ENCODE peak calls at places on chromosomes 1 and 21, in seven cellular contexts. N, Z, W, I, M, P and D are unnamed samples.

GRCh38 chr1:42052300-42052699 is 100.9 kb upstream of the GUCA2B start:
- DNase-seq in N (no peak), Z (no peak), W (no peak), I (no peak), M (peak; percentile 6), P (no peak), D (no peak)

GRCh38 chr1:228459091-228459993 is 27.8 kb upstream of the RNF187 start:
- DNase-seq in N (no peak), Z (peak; percentile 91), W (peak; percentile 55), I (no peak), M (peak; percentile 83), P (no peak), D (peak; percentile 63)

GRCh38 chr1:11790880-11791715 is 14.7 kb downstream of the MTHFR start:
- DNase-seq in N (no peak), Z (no peak), W (no peak), I (no peak), M (peak; percentile 97), P (peak; percentile 74), D (peak; percentile 95)

GRCh38 chr1:9785406-9785805 is 38.4 kb downstream of the CLSTN1 start:
- DNase-seq in N (no peak), Z (no peak), W (no peak), I (no peak), M (no peak), P (no peak), D (no peak)

GRCh38 chr1:89855413-89856123 is 34.7 kb downstream of the LRRC8D start:
- DNase-seq in N (no peak), Z (no peak), W (no peak), I (no peak), M (peak; percentile 61), P (no peak), D (peak; percentile 40)

GRCh38 chr1:1132928-1133750 is 17.2 kb upstream of the C1orf159 start:
- DNase-seq in N (no peak), Z (no peak), W (no peak), I (no peak), M (peak; percentile 69), P (no peak), D (peak; percentile 26)

GRCh38 chr1:186806477-186806876 is 22.3 kb upstream of the PLA2G4A start:
- DNase-seq in N (no peak), Z (peak; percentile 65), W (peak; percentile 14), I (no peak), M (peak; percentile 22), P (no peak), D (no peak)

GRCh38 chr1:84031928-84032327 is 33.0 kb upstream of the TTLL7 start:
- DNase-seq in N (no peak), Z (no peak), W (no peak), I (no peak), M (no peak), P (no peak), D (no peak)

GRCh38 chr1:203406446-203407045 is 55.6 kb upstream of the FMOD start:
- DNase-seq in N (no peak), Z (no peak), W (no peak), I (no peak), M (no peak), P (no peak), D (no peak)

GRCh38 chr1:22437573-22437972 is 14.1 kb upstream of the ZBTB40 start:
- DNase-seq in N (no peak), Z (no peak), W (no peak), I (no peak), M (peak; percentile 28), P (no peak), D (no peak)

GRCh38 chr1:60132985-60133673 is 59.6 kb upstream of the C1orf87 start:
- DNase-seq in N (no peak), Z (no peak), W (no peak), I (no peak), M (peak; percentile 81), P (no peak), D (peak; percentile 81)

GRCh38 chr1:239947789-239948188 is 143.9 kb upstream of the FMN2 start:
- DNase-seq in N (no peak), Z (no peak), W (no peak), I (no peak), M (no peak), P (no peak), D (peak; percentile 5)

GRCh38 chr1:161382214-161383019 is 14.7 kb upstream of the CFAP126 start:
- DNase-seq in N (no peak), Z (no peak), W (peak; percentile 49), I (peak; percentile 71), M (peak; percentile 77), P (no peak), D (peak; percentile 70)

GRCh38 chr21:46098303-46099141 is 610 bp downstream of the COL6A2 start:
- DNase-seq in N (no peak), Z (peak; percentile 75), W (peak; percentile 70), I (no peak), M (no peak), P (no peak), D (no peak)

GRCh38 chr1:89710498-89711139 is 77.7 kb downstream of the LRRC8C start:
- DNase-seq in N (no peak), Z (no peak), W (no peak), I (no peak), M (no peak), P (no peak), D (no peak)